ENCODE peak calls at places on chromosomes 16 and 17, in four cellular contexts. One of them, this sample, is unnamed.

GRCh38 chr16:56625943-56626654 is 518 bp downstream of the MT1E start:
- DNase-seq in K562: no peak
- DNase-seq in HepG2: no peak
- DNase-seq in GM12878: no peak
- DNase-seq in this sample: no peak

GRCh38 chr16:14669776-14670175 is 24.3 kb downstream of the PLA2G10 start:
- DNase-seq in K562: no peak
- DNase-seq in HepG2: no peak
- DNase-seq in GM12878: no peak
- DNase-seq in this sample: no peak

GRCh38 chr17:68379692-68380677 is 77.3 kb downstream of the WIPI1 start:
- DNase-seq in K562: no peak
- DNase-seq in HepG2: peak; percentile 81
- DNase-seq in GM12878: no peak
- DNase-seq in this sample: no peak

GRCh38 chr16:88681084-88681680 is 5.1 kb downstream of the SNAI3 start:
- DNase-seq in K562: peak; percentile 63
- DNase-seq in HepG2: peak; percentile 60
- DNase-seq in GM12878: no peak
- DNase-seq in this sample: peak; percentile 41

GRCh38 chr16:72999541-73000019 is 48.3 kb downstream of the ZFHX3 start:
- DNase-seq in K562: no peak
- DNase-seq in HepG2: no peak
- DNase-seq in GM12878: no peak
- DNase-seq in this sample: no peak

GRCh38 chr16:68452176-68452575 is 3.9 kb upstream of the SMPD3 start:
- DNase-seq in K562: no peak
- DNase-seq in HepG2: no peak
- DNase-seq in GM12878: no peak
- DNase-seq in this sample: no peak

GRCh38 chr17:56603486-56604238 is 10.2 kb downstream of the NOG start:
- DNase-seq in K562: no peak
- DNase-seq in HepG2: no peak
- DNase-seq in GM12878: no peak
- DNase-seq in this sample: no peak

GRCh38 chr16:75754126-75754525 is 27.8 kb upstream of the CPHXL start:
- DNase-seq in K562: no peak
- DNase-seq in HepG2: peak; percentile 9
- DNase-seq in GM12878: no peak
- DNase-seq in this sample: no peak

GRCh38 chr17:45410144-45411091 is 22.3 kb downstream of the ARHGAP27 start:
- DNase-seq in K562: no peak
- DNase-seq in HepG2: no peak
- DNase-seq in GM12878: no peak
- DNase-seq in this sample: peak; percentile 59

GRCh38 chr16:49652441-49653175 is 203.3 kb downstream of the ZNF423 start:
- DNase-seq in K562: no peak
- DNase-seq in HepG2: no peak
- DNase-seq in GM12878: no peak
- DNase-seq in this sample: no peak

GRCh38 chr16:87056083-87056482 is 261.1 kb downstream of the C16orf95 start:
- DNase-seq in K562: no peak
- DNase-seq in HepG2: no peak
- DNase-seq in GM12878: no peak
- DNase-seq in this sample: no peak
- TF ChIP-seq JUND in K562: no peak
- TF ChIP-seq JUND in HepG2: no peak
- TF ChIP-seq JUND in GM12878: no peak
- TF ChIP-seq JUND in this sample: no peak

GRCh38 chr16:3536271-3536671 is 35.5 kb downstream of the CLUAP1 start:
- DNase-seq in K562: no peak
- DNase-seq in HepG2: no peak
- DNase-seq in GM12878: no peak
- DNase-seq in this sample: no peak
- TF ChIP-seq NFIC in K562: no peak
- TF ChIP-seq NFIC in HepG2: no peak
- TF ChIP-seq NFIC in GM12878: no peak
- TF ChIP-seq NFIC in this sample: no peak

DNA sequence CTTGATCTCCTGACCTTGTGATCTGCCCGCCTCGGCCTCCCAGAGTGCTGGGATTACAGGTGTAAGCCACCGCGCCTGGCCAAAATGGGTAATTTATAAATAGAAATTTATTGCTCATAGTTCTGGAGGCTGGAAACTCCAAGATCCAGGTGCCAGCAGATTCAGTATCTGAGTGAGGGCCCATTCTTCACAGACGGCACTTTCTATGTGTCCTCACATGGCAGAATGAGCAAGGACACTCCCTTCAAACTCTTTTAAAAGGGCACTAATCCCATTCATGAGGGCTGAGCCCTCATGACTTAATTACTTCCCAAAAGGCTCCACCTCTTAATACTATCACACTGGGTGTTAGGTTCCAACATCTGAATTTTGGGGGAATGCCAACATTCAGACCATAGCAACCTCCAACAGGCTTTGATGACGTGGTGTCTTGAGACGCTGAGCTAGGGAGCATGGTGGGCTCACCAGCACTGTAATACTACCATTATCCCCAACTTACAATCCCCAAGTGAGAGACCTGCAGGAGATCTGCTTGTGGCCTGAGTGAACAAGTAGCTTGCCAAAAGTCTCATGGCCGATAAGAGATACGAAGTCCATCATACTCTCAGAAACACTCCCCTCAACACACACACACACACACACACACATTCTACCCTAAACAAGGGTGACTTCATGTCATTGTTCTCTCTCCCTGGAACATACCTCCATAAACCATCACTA is 8.5 kb downstream of the CMTM4 start:
- DNase-seq in K562: peak; percentile 51
- DNase-seq in HepG2: peak; percentile 52
- DNase-seq in GM12878: no peak
- DNase-seq in this sample: no peak
- TF ChIP-seq USF2 in K562: no peak
- TF ChIP-seq USF2 in HepG2: no peak
- TF ChIP-seq USF2 in GM12878: no peak
- TF ChIP-seq USF2 in this sample: no peak

GRCh38 chr17:4407851-4408250 is 25.9 kb upstream of the SPNS3 start:
- DNase-seq in K562: no peak
- DNase-seq in HepG2: peak; percentile 18
- DNase-seq in GM12878: no peak
- DNase-seq in this sample: no peak
- TF ChIP-seq JUND in K562: no peak
- TF ChIP-seq JUND in HepG2: no peak
- TF ChIP-seq JUND in GM12878: no peak
- TF ChIP-seq JUND in this sample: no peak

DNA sequence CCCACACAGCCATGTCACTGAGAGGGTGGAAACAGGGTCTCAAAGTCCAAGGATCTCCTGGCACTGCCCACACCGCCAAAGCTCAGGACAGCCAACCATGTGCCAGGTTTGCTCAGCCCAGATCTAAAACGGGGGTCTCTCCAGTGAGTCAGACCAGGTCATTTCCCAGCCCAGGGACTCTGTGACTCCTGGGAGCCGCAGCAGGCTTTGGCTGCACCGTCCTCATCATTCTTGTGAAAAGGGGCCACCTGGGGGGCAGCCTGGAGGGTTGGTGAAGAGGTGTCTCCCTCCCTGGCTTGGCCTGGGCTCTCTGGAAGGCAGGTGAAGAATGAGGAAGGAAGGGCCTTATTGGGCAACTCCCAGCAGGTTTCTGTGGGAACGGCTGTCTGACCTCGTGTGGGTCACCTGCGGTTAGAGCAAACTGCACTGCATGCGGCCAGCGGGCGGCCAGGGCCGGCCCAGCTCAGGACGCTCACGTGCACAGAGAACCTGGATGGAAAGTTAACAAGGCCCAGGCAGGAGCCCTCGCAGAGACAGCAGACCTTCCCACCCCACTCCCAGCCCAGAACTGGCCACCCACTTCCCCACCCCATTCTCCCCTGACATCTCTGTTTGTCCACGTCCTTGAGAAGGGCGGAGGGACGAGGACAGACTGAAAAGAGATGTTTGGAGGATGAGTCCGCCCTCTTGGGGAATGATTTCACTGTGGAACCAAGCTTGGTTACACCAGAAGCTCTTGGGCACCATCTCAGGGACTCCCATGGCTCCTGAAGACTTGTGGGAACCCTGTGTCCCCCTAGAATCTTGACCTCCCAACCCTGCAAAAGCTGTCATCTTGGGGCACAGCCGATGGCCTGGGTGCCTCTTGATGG is 25.6 kb upstream of the LITAF start:
- DNase-seq in K562: peak; percentile 55
- DNase-seq in HepG2: peak; percentile 83
- DNase-seq in GM12878: no peak
- DNase-seq in this sample: no peak
- TF ChIP-seq NFIC in K562: no peak
- TF ChIP-seq NFIC in HepG2: peak; percentile 18
- TF ChIP-seq NFIC in GM12878: no peak
- TF ChIP-seq NFIC in this sample: no peak

GRCh38 chr16:12348733-12349704 is 372.5 kb downstream of the SNX29 start:
- DNase-seq in K562: no peak
- DNase-seq in HepG2: peak; percentile 23
- DNase-seq in GM12878: no peak
- DNase-seq in this sample: no peak
- TF ChIP-seq USF2 in K562: no peak
- TF ChIP-seq USF2 in HepG2: peak; percentile 73
- TF ChIP-seq USF2 in GM12878: no peak
- TF ChIP-seq USF2 in this sample: no peak

DNA sequence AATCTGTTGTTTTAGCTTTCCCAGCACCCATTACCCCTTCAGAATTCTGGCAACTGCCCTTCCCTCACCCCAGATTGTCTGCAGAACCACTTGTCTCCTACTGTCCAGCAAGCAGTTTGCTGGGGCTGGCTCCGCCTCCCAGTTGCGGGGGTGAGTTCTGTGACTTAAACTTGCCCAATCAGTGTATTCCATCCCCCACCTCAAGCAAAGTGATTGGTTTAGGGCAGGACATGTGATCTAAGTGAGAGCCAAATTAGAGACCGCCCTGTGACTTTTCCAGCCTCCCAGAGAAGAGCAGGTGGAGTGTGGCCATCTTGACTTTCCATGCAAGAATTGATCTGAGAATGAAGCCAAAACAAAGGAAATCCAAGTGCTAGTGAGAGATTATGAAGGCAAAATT is 22.7 kb upstream of the SRCIN1 start:
- DNase-seq in K562: peak; percentile 85
- DNase-seq in HepG2: peak; percentile 89
- DNase-seq in GM12878: no peak
- DNase-seq in this sample: peak; percentile 58
- TF ChIP-seq JUND in K562: no peak
- TF ChIP-seq JUND in HepG2: no peak
- TF ChIP-seq JUND in GM12878: no peak
- TF ChIP-seq JUND in this sample: no peak

GRCh38 chr17:80024206-80024972 is 11.3 kb downstream of the TBC1D16 start:
- DNase-seq in K562: no peak
- DNase-seq in HepG2: no peak
- DNase-seq in GM12878: no peak
- DNase-seq in this sample: no peak
- TF ChIP-seq NFIC in K562: no peak
- TF ChIP-seq NFIC in HepG2: no peak
- TF ChIP-seq NFIC in GM12878: no peak
- TF ChIP-seq NFIC in this sample: no peak

DNA sequence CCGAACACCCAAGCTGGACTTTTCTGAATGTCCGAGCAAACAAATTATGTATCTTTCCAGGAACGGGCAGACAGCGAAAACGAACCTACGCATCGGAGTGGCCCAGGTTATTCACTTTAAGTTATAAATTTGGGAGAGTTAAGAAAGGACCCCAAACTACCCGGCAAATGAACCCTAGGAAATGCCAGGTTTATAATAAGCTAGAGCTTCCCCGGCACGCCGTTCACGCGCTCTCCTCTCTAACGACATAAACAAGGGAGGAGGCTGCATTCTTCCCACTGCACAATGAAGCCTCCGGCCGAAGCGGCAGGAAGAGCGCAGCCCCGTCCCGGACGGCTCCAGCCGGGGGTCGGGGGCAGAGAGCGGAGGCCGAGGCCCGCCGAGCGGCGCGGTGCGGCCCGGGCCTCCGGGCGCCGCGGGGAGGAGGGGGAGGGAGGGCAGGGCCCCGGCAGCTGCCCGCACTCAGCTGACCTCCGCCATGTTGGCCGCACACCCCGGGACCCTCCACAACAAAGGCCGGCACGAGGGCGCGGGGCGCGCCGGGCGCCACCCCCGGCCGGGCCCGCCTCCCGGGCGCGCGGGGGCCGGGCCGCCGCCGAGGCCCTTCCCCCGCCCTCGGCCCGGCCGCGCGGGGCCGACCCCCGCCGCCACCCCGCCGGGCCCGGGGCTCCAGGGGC is 770 bp downstream of the SIAH1 start:
- DNase-seq in K562: peak; percentile 78
- DNase-seq in HepG2: peak; percentile 41
- DNase-seq in GM12878: no peak
- DNase-seq in this sample: peak; percentile 94
- TF ChIP-seq USF2 in K562: no peak
- TF ChIP-seq USF2 in HepG2: no peak
- TF ChIP-seq USF2 in GM12878: no peak
- TF ChIP-seq USF2 in this sample: no peak